ENCODE peak calls at places on chromosomes 4 and X, in four cellular contexts. Z is tibial artery, H is tibial nerve, V is psoas muscle. X is an unnamed sample. For H3K9me3, the result is how much of the 10 kb centered on the place peaks cover.

GRCh38 chrX:323721-324628 is 5.4 kb upstream of the GTPBP6 start:
- DNase-seq in Z (peak), V (peak), H (no peak), X (no peak)

GRCh38 chr4:79686976-79687375 is 278.9 kb upstream of the GK2 start:
- DNase-seq in V (no peak), Z (no peak), H (no peak), X (no peak)

GRCh38 chr4:39539026-39539690 is 11.9 kb upstream of the UGDH start:
- DNase-seq in H (no peak), V (no peak), Z (no peak), X (no peak)

GRCh38 chr4:75343333-75343732 is 170.9 kb downstream of the RCHY1 start:
- DNase-seq in H (no peak), V (no peak), Z (no peak), X (no peak)

GRCh38 chrX:55008571-55009358 is 8.6 kb downstream of the APEX2 start:
- DNase-seq in H (no peak), V (no peak), Z (no peak), X (no peak)

GRCh38 chrX:20680998-20681397 is 414.3 kb upstream of the RPS6KA3 start:
- DNase-seq in H (no peak), Z (no peak), V (no peak), X (no peak)

GRCh38 chr4:61210186-61210939 is 10.2 kb downstream of the ADGRL3 start:
- DNase-seq in H (no peak), Z (no peak), V (no peak), X (no peak)

GRCh38 chr4:184392748-184393334 is 81.5 kb downstream of the IRF2 start:
- DNase-seq in V (no peak), Z (peak), H (peak), X (no peak)

GRCh38 chr4:6986067-6986780 is 56.9 kb upstream of the TADA2B start:
- DNase-seq in H (peak), Z (peak), V (peak), X (no peak)

GRCh38 chrX:84865113-84865512 is 138.6 kb upstream of the APOOL start:
- DNase-seq in V (no peak), Z (no peak), H (no peak), X (no peak)

DNA sequence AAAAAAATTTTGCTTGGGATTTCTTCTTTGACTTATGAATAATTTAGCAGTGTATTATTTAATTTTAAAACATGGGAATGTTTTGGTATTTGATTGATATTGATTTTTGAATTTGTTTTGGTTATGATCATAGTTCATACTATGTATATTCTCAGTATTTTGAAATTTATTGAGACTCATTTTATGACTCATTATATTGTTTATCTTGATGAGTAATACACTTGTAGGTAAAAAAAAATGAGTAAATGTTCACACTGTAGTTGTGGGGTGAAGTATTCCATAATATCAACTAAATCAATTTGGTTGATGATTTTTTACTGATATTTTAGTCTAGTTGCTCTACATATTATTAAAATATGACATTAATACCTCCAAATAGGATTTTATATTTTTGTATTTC is 1142.2 kb downstream of the ADGRL3 start:
- DNase-seq in Z (no peak), H (no peak), V (no peak), X (no peak)
- H3K9me3 ChIP-seq in Z (under half), H (under half), V (under half), X (under half)

GRCh38 chr4:1255151-1255550 is 6.2 kb upstream of the CTBP1 start:
- DNase-seq in Z (no peak), H (no peak), V (no peak), X (no peak)
- H3K9me3 ChIP-seq in Z (under half), H (under half), V (under half), X (under half)

GRCh38 chr4:172736046-172736445 is 432.6 kb upstream of the GALNT7 start:
- DNase-seq in Z (no peak), V (no peak), H (no peak), X (no peak)
- H3K9me3 ChIP-seq in Z (under half), V (under half), H (under half), X (under half)

GRCh38 chrX:42028113-42028512 is 104.8 kb upstream of the CASK start:
- DNase-seq in H (no peak), V (no peak), Z (no peak), X (no peak)
- H3K9me3 ChIP-seq in H (under half), V (under half), Z (under half), X (under half)

GRCh38 chr4:86376850-86377249 is 17.0 kb upstream of the MAPK10 start:
- DNase-seq in H (no peak), Z (no peak), V (no peak), X (no peak)
- H3K9me3 ChIP-seq in H (under half), Z (under half), V (under half), X (under half)

GRCh38 chr4:67019670-67020069 is 525.6 kb downstream of the CENPC start:
- DNase-seq in Z (no peak), H (no peak), V (no peak), X (no peak)

GRCh38 chr4:67014592-67014991 is 530.7 kb downstream of the CENPC start:
- DNase-seq in V (no peak), Z (no peak), H (no peak), X (no peak)

GRCh38 chr4:67020079-67020807 is 525.1 kb downstream of the CENPC start:
- DNase-seq in Z (no peak), V (no peak), H (no peak), X (no peak)
- H3K9me3 ChIP-seq in Z (under half), V (under half), H (under half), X (under half)

GRCh38 chrX:118975831-118976598 is 1.6 kb downstream of the LONRF3 start:
- DNase-seq in V (peak), H (peak), Z (peak), X (peak)

GRCh38 chrX:118977424-118977823 is 3.0 kb downstream of the LONRF3 start:
- DNase-seq in V (no peak), H (no peak), Z (no peak), X (no peak)

GRCh38 chrX:118976599-118977340 is 2.4 kb downstream of the LONRF3 start:
- DNase-seq in Z (peak), V (peak), H (no peak), X (peak)

GRCh38 chrX:118974908-118975671 is 672 bp downstream of the LONRF3 start:
- DNase-seq in H (no peak), Z (peak), V (peak), X (peak)

DNA sequence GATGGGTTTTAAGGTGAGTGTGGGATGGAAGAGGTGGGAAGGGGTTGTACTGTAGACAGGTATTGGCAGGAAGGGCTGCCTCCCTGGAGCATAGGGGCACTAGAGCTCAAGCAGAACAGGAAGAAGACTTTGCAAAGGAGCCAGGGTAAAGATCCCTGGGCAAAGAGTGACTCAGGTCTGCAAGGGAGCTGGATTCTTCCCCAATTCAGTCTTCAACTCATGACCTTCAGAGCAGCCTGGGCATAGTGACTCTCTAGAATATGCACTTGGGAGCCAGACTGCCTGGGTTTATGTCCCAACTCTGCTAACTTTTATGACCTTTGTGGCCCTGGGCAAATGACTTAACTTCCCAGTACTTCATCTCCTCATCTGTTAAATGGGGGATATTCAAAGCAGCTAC is 4.0 kb downstream of the LONRF3 start:
- DNase-seq in V (no peak), Z (no peak), H (no peak), X (no peak)
- H3K9me3 ChIP-seq in V (under half), Z (under half), H (under half), X (under half)

GRCh38 chr4:158769175-158769831 is 477 bp downstream of the FNIP2 start:
- DNase-seq in H (no peak), Z (peak), V (peak), X (peak)
- H3K9me3 ChIP-seq in H (under half), Z (under half), V (under half), X (under half)

X was measured in T-helper 17 cell.